ENCODE peak calls at places on chromosomes 16 and 17, in nine cellular contexts. One of them, this sample, is unnamed.

GRCh38 chr16:75555707-75556512 is at the start of gene TMEM231:
- DNase-seq in NCI-H446 treated with DMSO at 0.1 percent for 48 hours: peak; percentile 60
- DNase-seq in central memory CD4-positive, alpha-beta T cell: peak; percentile 95
- DNase-seq in Calu3: peak; percentile 98
- DNase-seq in GM06990: peak; percentile 95
- DNase-seq in endothelial cell: peak; percentile 92
- DNase-seq in mammary epithelial cell: peak; percentile 92
- DNase-seq in neural crest cell: peak; percentile 95
- DNase-seq in ELF-1: peak; percentile 96
- DNase-seq in this sample: peak; percentile 97

GRCh38 chr17:17112628-17113200 is 70.5 kb downstream of the MPRIP start:
- DNase-seq in NCI-H446 treated with DMSO at 0.1 percent for 48 hours: no peak
- DNase-seq in central memory CD4-positive, alpha-beta T cell: no peak
- DNase-seq in Calu3: no peak
- DNase-seq in GM06990: no peak
- DNase-seq in endothelial cell: no peak
- DNase-seq in mammary epithelial cell: no peak
- DNase-seq in neural crest cell: no peak
- DNase-seq in ELF-1: peak; percentile 42
- DNase-seq in this sample: no peak

GRCh38 chr16:77812856-77813523 is 24.6 kb downstream of the VAT1L start:
- DNase-seq in NCI-H446 treated with DMSO at 0.1 percent for 48 hours: no peak
- DNase-seq in central memory CD4-positive, alpha-beta T cell: no peak
- DNase-seq in Calu3: no peak
- DNase-seq in GM06990: no peak
- DNase-seq in endothelial cell: no peak
- DNase-seq in mammary epithelial cell: no peak
- DNase-seq in neural crest cell: no peak
- DNase-seq in ELF-1: no peak
- DNase-seq in this sample: no peak

GRCh38 chr16:22727285-22728166 is 86.4 kb upstream of the HS3ST2 start:
- DNase-seq in NCI-H446 treated with DMSO at 0.1 percent for 48 hours: no peak
- DNase-seq in central memory CD4-positive, alpha-beta T cell: no peak
- DNase-seq in Calu3: no peak
- DNase-seq in GM06990: no peak
- DNase-seq in endothelial cell: no peak
- DNase-seq in mammary epithelial cell: peak; percentile 4
- DNase-seq in neural crest cell: no peak
- DNase-seq in ELF-1: no peak
- DNase-seq in this sample: no peak

GRCh38 chr16:28491080-28491969 is 549 bp downstream of the CLN3 start:
- DNase-seq in NCI-H446 treated with DMSO at 0.1 percent for 48 hours: no peak
- DNase-seq in central memory CD4-positive, alpha-beta T cell: no peak
- DNase-seq in Calu3: peak; percentile 45
- DNase-seq in GM06990: no peak
- DNase-seq in endothelial cell: peak; percentile 23
- DNase-seq in mammary epithelial cell: peak; percentile 61
- DNase-seq in neural crest cell: peak; percentile 41
- DNase-seq in ELF-1: peak; percentile 56
- DNase-seq in this sample: no peak

GRCh38 chr16:13909872-13910303 is 10.1 kb upstream of the ERCC4 start:
- DNase-seq in NCI-H446 treated with DMSO at 0.1 percent for 48 hours: peak; percentile 77
- DNase-seq in central memory CD4-positive, alpha-beta T cell: no peak
- DNase-seq in Calu3: peak; percentile 38
- DNase-seq in GM06990: no peak
- DNase-seq in endothelial cell: no peak
- DNase-seq in mammary epithelial cell: peak; percentile 45
- DNase-seq in neural crest cell: no peak
- DNase-seq in ELF-1: no peak
- DNase-seq in this sample: no peak

GRCh38 chr16:1533443-1533951 is at the start of gene TMEM204:
- DNase-seq in NCI-H446 treated with DMSO at 0.1 percent for 48 hours: no peak
- DNase-seq in central memory CD4-positive, alpha-beta T cell: peak; percentile 52
- DNase-seq in Calu3: no peak
- DNase-seq in GM06990: no peak
- DNase-seq in endothelial cell: peak; percentile 69
- DNase-seq in mammary epithelial cell: no peak
- DNase-seq in neural crest cell: no peak
- DNase-seq in ELF-1: peak; percentile 91
- DNase-seq in this sample: peak; percentile 69

GRCh38 chr16:31179747-31180458 is at the start of gene FUS:
- DNase-seq in NCI-H446 treated with DMSO at 0.1 percent for 48 hours: peak; percentile 78
- DNase-seq in central memory CD4-positive, alpha-beta T cell: peak; percentile 91
- DNase-seq in Calu3: peak; percentile 92
- DNase-seq in GM06990: peak; percentile 92
- DNase-seq in endothelial cell: peak; percentile 85
- DNase-seq in mammary epithelial cell: peak; percentile 79
- DNase-seq in neural crest cell: peak; percentile 87
- DNase-seq in ELF-1: peak; percentile 94
- DNase-seq in this sample: peak; percentile 84

GRCh38 chr16:23359092-23359760 is 57.1 kb downstream of the SCNN1B start:
- DNase-seq in NCI-H446 treated with DMSO at 0.1 percent for 48 hours: no peak
- DNase-seq in central memory CD4-positive, alpha-beta T cell: no peak
- DNase-seq in Calu3: no peak
- DNase-seq in GM06990: no peak
- DNase-seq in endothelial cell: peak; percentile 16
- DNase-seq in mammary epithelial cell: no peak
- DNase-seq in neural crest cell: no peak
- DNase-seq in ELF-1: no peak
- DNase-seq in this sample: no peak

GRCh38 chr16:910181-910580 is 60.6 kb downstream of the LMF1 start:
- DNase-seq in NCI-H446 treated with DMSO at 0.1 percent for 48 hours: no peak
- DNase-seq in central memory CD4-positive, alpha-beta T cell: no peak
- DNase-seq in Calu3: no peak
- DNase-seq in GM06990: no peak
- DNase-seq in endothelial cell: no peak
- DNase-seq in mammary epithelial cell: no peak
- DNase-seq in neural crest cell: no peak
- DNase-seq in ELF-1: no peak
- DNase-seq in this sample: no peak

GRCh38 chr17:71338396-71338795 is 782.4 kb upstream of the SOX9 start:
- DNase-seq in NCI-H446 treated with DMSO at 0.1 percent for 48 hours: no peak
- DNase-seq in central memory CD4-positive, alpha-beta T cell: no peak
- DNase-seq in Calu3: no peak
- DNase-seq in GM06990: no peak
- DNase-seq in endothelial cell: no peak
- DNase-seq in mammary epithelial cell: peak; percentile 70
- DNase-seq in neural crest cell: no peak
- DNase-seq in ELF-1: no peak
- DNase-seq in this sample: no peak

GRCh38 chr17:72463287-72464102 is 342.7 kb downstream of the SOX9 start:
- DNase-seq in NCI-H446 treated with DMSO at 0.1 percent for 48 hours: no peak
- DNase-seq in central memory CD4-positive, alpha-beta T cell: no peak
- DNase-seq in Calu3: peak; percentile 67
- DNase-seq in GM06990: peak; percentile 25
- DNase-seq in endothelial cell: no peak
- DNase-seq in mammary epithelial cell: no peak
- DNase-seq in neural crest cell: no peak
- DNase-seq in ELF-1: no peak
- DNase-seq in this sample: no peak

GRCh38 chr17:78986048-78986648 is 6.4 kb upstream of the LGALS3BP start:
- DNase-seq in NCI-H446 treated with DMSO at 0.1 percent for 48 hours: no peak
- DNase-seq in central memory CD4-positive, alpha-beta T cell: no peak
- DNase-seq in Calu3: no peak
- DNase-seq in GM06990: no peak
- DNase-seq in endothelial cell: no peak
- DNase-seq in mammary epithelial cell: no peak
- DNase-seq in neural crest cell: no peak
- DNase-seq in ELF-1: no peak
- DNase-seq in this sample: no peak

GRCh38 chr17:51487947-51488346 is 227.6 kb downstream of the UTP18 start:
- DNase-seq in NCI-H446 treated with DMSO at 0.1 percent for 48 hours: no peak
- DNase-seq in central memory CD4-positive, alpha-beta T cell: no peak
- DNase-seq in Calu3: peak; percentile 11
- DNase-seq in GM06990: no peak
- DNase-seq in endothelial cell: peak; percentile 5
- DNase-seq in mammary epithelial cell: peak; percentile 20
- DNase-seq in neural crest cell: no peak
- DNase-seq in ELF-1: peak; percentile 49
- DNase-seq in this sample: no peak

GRCh38 chr16:51225902-51226301 is 74.8 kb upstream of the SALL1 start:
- DNase-seq in NCI-H446 treated with DMSO at 0.1 percent for 48 hours: no peak
- DNase-seq in central memory CD4-positive, alpha-beta T cell: no peak
- DNase-seq in Calu3: no peak
- DNase-seq in GM06990: no peak
- DNase-seq in endothelial cell: no peak
- DNase-seq in mammary epithelial cell: no peak
- DNase-seq in neural crest cell: no peak
- DNase-seq in ELF-1: no peak
- DNase-seq in this sample: no peak

GRCh38 chr16:76749780-76750375 is 441.1 kb upstream of the MON1B start:
- DNase-seq in NCI-H446 treated with DMSO at 0.1 percent for 48 hours: no peak
- DNase-seq in central memory CD4-positive, alpha-beta T cell: no peak
- DNase-seq in Calu3: no peak
- DNase-seq in GM06990: no peak
- DNase-seq in endothelial cell: no peak
- DNase-seq in mammary epithelial cell: no peak
- DNase-seq in neural crest cell: no peak
- DNase-seq in ELF-1: no peak
- DNase-seq in this sample: no peak

GRCh38 chr16:57720142-57720575 is 15.4 kb upstream of the KATNB1 start:
- DNase-seq in NCI-H446 treated with DMSO at 0.1 percent for 48 hours: no peak
- DNase-seq in central memory CD4-positive, alpha-beta T cell: peak; percentile 19
- DNase-seq in Calu3: peak; percentile 90
- DNase-seq in GM06990: no peak
- DNase-seq in endothelial cell: peak; percentile 79
- DNase-seq in mammary epithelial cell: peak; percentile 39
- DNase-seq in neural crest cell: peak; percentile 69
- DNase-seq in ELF-1: peak; percentile 65
- DNase-seq in this sample: no peak

GRCh38 chr17:62778990-62779681 is 29.0 kb downstream of the MARCHF10 start:
- DNase-seq in NCI-H446 treated with DMSO at 0.1 percent for 48 hours: peak; percentile 76
- DNase-seq in central memory CD4-positive, alpha-beta T cell: no peak
- DNase-seq in Calu3: peak; percentile 75
- DNase-seq in GM06990: no peak
- DNase-seq in endothelial cell: no peak
- DNase-seq in mammary epithelial cell: peak; percentile 99
- DNase-seq in neural crest cell: no peak
- DNase-seq in ELF-1: peak; percentile 78
- DNase-seq in this sample: no peak

GRCh38 chr16:53666816-53667415 is 36.7 kb downstream of the RPGRIP1L start:
- DNase-seq in NCI-H446 treated with DMSO at 0.1 percent for 48 hours: no peak
- DNase-seq in central memory CD4-positive, alpha-beta T cell: no peak
- DNase-seq in Calu3: no peak
- DNase-seq in GM06990: no peak
- DNase-seq in endothelial cell: no peak
- DNase-seq in mammary epithelial cell: no peak
- DNase-seq in neural crest cell: no peak
- DNase-seq in ELF-1: no peak
- DNase-seq in this sample: no peak

GRCh38 chr16:17177242-17177967 is 293.4 kb downstream of the XYLT1 start:
- DNase-seq in NCI-H446 treated with DMSO at 0.1 percent for 48 hours: no peak
- DNase-seq in central memory CD4-positive, alpha-beta T cell: no peak
- DNase-seq in Calu3: no peak
- DNase-seq in GM06990: no peak
- DNase-seq in endothelial cell: no peak
- DNase-seq in mammary epithelial cell: peak; percentile 75
- DNase-seq in neural crest cell: no peak
- DNase-seq in ELF-1: peak; percentile 15
- DNase-seq in this sample: no peak

GRCh38 chr16:82093901-82094300 is 58.8 kb downstream of the HSD17B2 start:
- DNase-seq in NCI-H446 treated with DMSO at 0.1 percent for 48 hours: no peak
- DNase-seq in central memory CD4-positive, alpha-beta T cell: no peak
- DNase-seq in Calu3: no peak
- DNase-seq in GM06990: no peak
- DNase-seq in endothelial cell: no peak
- DNase-seq in mammary epithelial cell: peak; percentile 43
- DNase-seq in neural crest cell: no peak
- DNase-seq in ELF-1: no peak
- DNase-seq in this sample: no peak

GRCh38 chr17:19417611-19418010 is 6.6 kb downstream of the RNF112 start:
- DNase-seq in NCI-H446 treated with DMSO at 0.1 percent for 48 hours: no peak
- DNase-seq in central memory CD4-positive, alpha-beta T cell: no peak
- DNase-seq in Calu3: no peak
- DNase-seq in GM06990: no peak
- DNase-seq in endothelial cell: no peak
- DNase-seq in mammary epithelial cell: peak; percentile 14
- DNase-seq in neural crest cell: no peak
- DNase-seq in ELF-1: no peak
- DNase-seq in this sample: no peak

GRCh38 chr17:4074831-4075495 is 67.9 kb downstream of the ZZEF1 start:
- DNase-seq in NCI-H446 treated with DMSO at 0.1 percent for 48 hours: no peak
- DNase-seq in central memory CD4-positive, alpha-beta T cell: peak; percentile 40
- DNase-seq in Calu3: peak; percentile 23
- DNase-seq in GM06990: peak; percentile 32
- DNase-seq in endothelial cell: peak; percentile 32
- DNase-seq in mammary epithelial cell: peak; percentile 25
- DNase-seq in neural crest cell: no peak
- DNase-seq in ELF-1: peak; percentile 10
- DNase-seq in this sample: peak; percentile 23

GRCh38 chr17:36550491-36551417 is 6.0 kb downstream of the GGNBP2 start:
- DNase-seq in NCI-H446 treated with DMSO at 0.1 percent for 48 hours: no peak
- DNase-seq in central memory CD4-positive, alpha-beta T cell: peak; percentile 44
- DNase-seq in Calu3: no peak
- DNase-seq in GM06990: peak; percentile 57
- DNase-seq in endothelial cell: no peak
- DNase-seq in mammary epithelial cell: no peak
- DNase-seq in neural crest cell: no peak
- DNase-seq in ELF-1: no peak
- DNase-seq in this sample: no peak

GRCh38 chr16:89155184-89155679 is 16.3 kb upstream of the CDH15 start:
- DNase-seq in NCI-H446 treated with DMSO at 0.1 percent for 48 hours: no peak
- DNase-seq in central memory CD4-positive, alpha-beta T cell: no peak
- DNase-seq in Calu3: no peak
- DNase-seq in GM06990: no peak
- DNase-seq in endothelial cell: no peak
- DNase-seq in mammary epithelial cell: no peak
- DNase-seq in neural crest cell: no peak
- DNase-seq in ELF-1: peak; percentile 46
- DNase-seq in this sample: no peak

GRCh38 chr17:4232168-4232813 is 31.5 kb downstream of the ANKFY1 start:
- DNase-seq in NCI-H446 treated with DMSO at 0.1 percent for 48 hours: no peak
- DNase-seq in central memory CD4-positive, alpha-beta T cell: peak; percentile 15
- DNase-seq in Calu3: no peak
- DNase-seq in GM06990: no peak
- DNase-seq in endothelial cell: no peak
- DNase-seq in mammary epithelial cell: peak; percentile 74
- DNase-seq in neural crest cell: no peak
- DNase-seq in ELF-1: no peak
- DNase-seq in this sample: no peak

GRCh38 chr17:53472586-53472985 is 350.1 kb upstream of the KIF2B start:
- DNase-seq in NCI-H446 treated with DMSO at 0.1 percent for 48 hours: no peak
- DNase-seq in central memory CD4-positive, alpha-beta T cell: no peak
- DNase-seq in Calu3: no peak
- DNase-seq in GM06990: no peak
- DNase-seq in endothelial cell: no peak
- DNase-seq in mammary epithelial cell: peak; percentile 25
- DNase-seq in neural crest cell: no peak
- DNase-seq in ELF-1: no peak
- DNase-seq in this sample: no peak

GRCh38 chr17:41338961-41339485 is 11.6 kb downstream of the KRT33A start:
- DNase-seq in NCI-H446 treated with DMSO at 0.1 percent for 48 hours: no peak
- DNase-seq in central memory CD4-positive, alpha-beta T cell: peak; percentile 91
- DNase-seq in Calu3: no peak
- DNase-seq in GM06990: no peak
- DNase-seq in endothelial cell: no peak
- DNase-seq in mammary epithelial cell: peak; percentile 93
- DNase-seq in neural crest cell: no peak
- DNase-seq in ELF-1: no peak
- DNase-seq in this sample: no peak

GRCh38 chr16:80559369-80559768 is 18.6 kb downstream of the DYNLRB2 start:
- DNase-seq in NCI-H446 treated with DMSO at 0.1 percent for 48 hours: no peak
- DNase-seq in central memory CD4-positive, alpha-beta T cell: no peak
- DNase-seq in Calu3: no peak
- DNase-seq in GM06990: no peak
- DNase-seq in endothelial cell: no peak
- DNase-seq in mammary epithelial cell: no peak
- DNase-seq in neural crest cell: no peak
- DNase-seq in ELF-1: no peak
- DNase-seq in this sample: no peak

GRCh38 chr16:47726031-47726675 is 265.0 kb downstream of the PHKB start:
- DNase-seq in NCI-H446 treated with DMSO at 0.1 percent for 48 hours: no peak
- DNase-seq in central memory CD4-positive, alpha-beta T cell: no peak
- DNase-seq in Calu3: no peak
- DNase-seq in GM06990: no peak
- DNase-seq in endothelial cell: no peak
- DNase-seq in mammary epithelial cell: no peak
- DNase-seq in neural crest cell: no peak
- DNase-seq in ELF-1: peak; percentile 30
- DNase-seq in this sample: no peak

GRCh38 chr16:61909074-61909473 is 127.2 kb downstream of the CDH8 start:
- DNase-seq in NCI-H446 treated with DMSO at 0.1 percent for 48 hours: no peak
- DNase-seq in central memory CD4-positive, alpha-beta T cell: no peak
- DNase-seq in Calu3: no peak
- DNase-seq in GM06990: no peak
- DNase-seq in endothelial cell: no peak
- DNase-seq in mammary epithelial cell: no peak
- DNase-seq in neural crest cell: no peak
- DNase-seq in ELF-1: no peak
- DNase-seq in this sample: no peak

This sample was measured in GM12891.